ENCODE peak calls at places on chromosomes 6 and 20, in five cellular contexts. K is mesothelial cell of epicardium; W is upper lobe of right lung; V is vagina; M is naive thymus-derived CD8-positive, alpha-beta T cell. Q is an unnamed sample.

GRCh38 chr20:20070871-20071726 is 18.8 kb downstream of the CFAP61 start:
- DNase-seq in K (no peak), V (no peak), M (no peak), W (no peak), Q (no peak)

GRCh38 chr6:144284753-144285547 is at the start of gene UTRN:
- DNase-seq in K (peak; percentile 75), W (peak; percentile 93), M (no peak), V (peak; percentile 91), Q (peak; percentile 86)

GRCh38 chr20:38116409-38117165 is 48.5 kb downstream of the TGM2 start:
- DNase-seq in W (no peak), V (no peak), M (no peak), K (no peak), Q (no peak)

GRCh38 chr6:85594197-85594930 is 706 bp upstream of the SNX14 start:
- DNase-seq in K (no peak), V (no peak), M (no peak), W (peak; percentile 67), Q (no peak)

GRCh38 chr6:3186974-3187382 is 29.6 kb upstream of the TUBB2A start:
- DNase-seq in M (no peak), W (no peak), K (no peak), V (no peak), Q (no peak)

GRCh38 chr6:29702519-29703103 is 20.6 kb upstream of the HLA-F start:
- DNase-seq in M (peak; percentile 75), V (no peak), W (peak; percentile 77), K (peak; percentile 70), Q (no peak)

GRCh38 chr6:21587925-21588811 is 5.4 kb upstream of the SOX4 start:
- DNase-seq in V (peak; percentile 89), K (peak; percentile 75), M (no peak), W (peak; percentile 80), Q (peak; percentile 78)

GRCh38 chr20:9485614-9486325 is 28.6 kb upstream of the LAMP5 start:
- DNase-seq in V (no peak), M (no peak), W (no peak), K (no peak), Q (no peak)

GRCh38 chr6:13375360-13375878 is 47.1 kb upstream of the TBC1D7 start:
- DNase-seq in V (no peak), M (no peak), W (no peak), K (no peak), Q (no peak)

GRCh38 chr6:97160280-97160679 is 122.7 kb downstream of the MMS22L start:
- DNase-seq in W (no peak), V (no peak), K (no peak), M (no peak), Q (no peak)

GRCh38 chr6:132132420-132132819 is 181.2 kb upstream of the CCN2 start:
- DNase-seq in V (no peak), M (no peak), W (no peak), K (no peak), Q (no peak)

GRCh38 chr6:144725731-144726522 is 440.8 kb downstream of the UTRN start:
- DNase-seq in W (no peak), V (no peak), K (no peak), M (peak; percentile 60), Q (no peak)

GRCh38 chr6:53651149-53651763 is 14.3 kb downstream of the KLHL31 start:
- DNase-seq in V (no peak), K (peak; percentile 55), M (peak; percentile 85), W (no peak), Q (no peak)

GRCh38 chr20:12591949-12592470 is 416.8 kb upstream of the SPTLC3 start:
- DNase-seq in K (no peak), W (no peak), M (no peak), V (no peak), Q (no peak)

GRCh38 chr20:38094373-38094775 is 60.8 kb downstream of the RPRD1B start:
- DNase-seq in M (no peak), V (peak; percentile 34), W (no peak), K (no peak), Q (no peak)

Q was measured in type B pancreatic cell.